ENCODE peak calls at places on chromosome 9, in seven cellular contexts. A, S, V, F, I, P and O are unnamed samples. For H3K9me3, the result is how much of the 10 kb centered on the place peaks cover.

GRCh38 chr9:16335788-16336580 is 534.5 kb downstream of the BNC2 start:
- DNase-seq in A (peak), S (peak), V (no peak), F (no peak), I (peak), P (peak), O (no peak)

GRCh38 chr9:6955251-6955921 is 197.6 kb downstream of the KDM4C start:
- DNase-seq in A (no peak), S (no peak), V (peak), F (no peak), I (no peak), P (peak), O (no peak)

GRCh38 chr9:99430301-99430700 is 208.2 kb downstream of the SEC61B start:
- DNase-seq in A (no peak), S (no peak), V (no peak), F (no peak), I (no peak), P (no peak), O (no peak)

GRCh38 chr9:30925635-30926034 is 1458.8 kb upstream of the ACO1 start:
- DNase-seq in A (no peak), S (no peak), V (no peak), F (no peak), I (no peak), P (no peak), O (no peak)

GRCh38 chr9:3464033-3464638 is 61.7 kb downstream of the RFX3 start:
- DNase-seq in A (no peak), S (no peak), V (no peak), F (no peak), I (no peak), P (no peak), O (no peak)

GRCh38 chr9:77751341-77752091 is 103.4 kb upstream of the GNA14 start:
- DNase-seq in A (no peak), S (peak), V (peak), F (peak), I (no peak), P (peak), O (peak)

GRCh38 chr9:18548456-18548855 is 74.5 kb downstream of the ADAMTSL1 start:
- DNase-seq in A (no peak), S (no peak), V (no peak), F (no peak), I (no peak), P (no peak), O (no peak)

GRCh38 chr9:33778700-33779351 is 16.5 kb upstream of the PRSS3 start:
- DNase-seq in A (no peak), S (peak), V (peak), F (peak), I (no peak), P (peak), O (peak)

GRCh38 chr9:90964101-90965020 is 162.7 kb downstream of the SYK start:
- DNase-seq in A (no peak), S (peak), V (no peak), F (peak), I (peak), P (peak), O (peak)

GRCh38 chr9:110303136-110303535 is 34.5 kb downstream of the TXNDC8 start:
- DNase-seq in A (no peak), S (no peak), V (no peak), F (no peak), I (no peak), P (peak), O (no peak)

GRCh38 chr9:75289332-75289731 is 201.0 kb downstream of the OSTF1 start:
- DNase-seq in A (no peak), S (no peak), V (no peak), F (no peak), I (no peak), P (no peak), O (no peak)

GRCh38 chr9:100595391-100596199 is 17.7 kb downstream of the CAVIN4 start:
- DNase-seq in A (no peak), S (no peak), V (peak), F (peak), I (no peak), P (peak), O (peak)

GRCh38 chr9:126842220-126842842 is 18.1 kb upstream of the ZBTB34 start:
- DNase-seq in A (no peak), S (no peak), V (no peak), F (no peak), I (no peak), P (no peak), O (no peak)

GRCh38 chr9:87447547-87448432 is 49.9 kb upstream of the DAPK1 start:
- DNase-seq in A (no peak), S (no peak), V (no peak), F (no peak), I (no peak), P (no peak), O (no peak)

GRCh38 chr9:35990155-35990554 is 32.2 kb upstream of the OR2S2 start:
- DNase-seq in A (no peak), S (no peak), V (no peak), F (no peak), I (no peak), P (no peak), O (no peak)

GRCh38 chr9:126228779-126229444 is 97.7 kb upstream of the MVB12B start:
- DNase-seq in A (peak), S (peak), V (peak), F (peak), I (peak), P (peak), O (peak)

GRCh38 chr9:70438341-70438924 is 24.0 kb upstream of the KLF9 start:
- DNase-seq in A (peak), S (peak), V (no peak), F (no peak), I (peak), P (peak), O (peak)

GRCh38 chr9:135664266-135664665 is 1.2 kb downstream of the LCN9 start:
- DNase-seq in A (no peak), S (no peak), V (no peak), F (no peak), I (no peak), P (no peak), O (no peak)

GRCh38 chr9:130302785-130303612 is 37.4 kb downstream of the HMCN2 start:
- DNase-seq in A (no peak), S (no peak), V (no peak), F (no peak), I (peak), P (no peak), O (no peak)

GRCh38 chr9:12629091-12629490 is 64.1 kb upstream of the TYRP1 start:
- DNase-seq in A (no peak), S (no peak), V (no peak), F (no peak), I (no peak), P (no peak), O (no peak)

GRCh38 chr9:37380570-37380969 is 41.9 kb upstream of the GRHPR start:
- DNase-seq in A (no peak), S (no peak), V (no peak), F (no peak), I (no peak), P (no peak), O (no peak)

GRCh38 chr9:91308144-91308543 is 53.6 kb downstream of the AUH start:
- DNase-seq in A (no peak), S (no peak), V (no peak), F (no peak), I (no peak), P (no peak), O (no peak)

GRCh38 chr9:95363051-95363841 is 45.7 kb upstream of the FANCC start:
- DNase-seq in A (no peak), S (no peak), V (no peak), F (no peak), I (no peak), P (peak), O (no peak)

GRCh38 chr9:135061441-135061840 is 26.0 kb upstream of the OLFM1 start:
- DNase-seq in A (no peak), S (no peak), V (no peak), F (peak), I (no peak), P (no peak), O (no peak)

GRCh38 chr9:97924386-97924785 is 2.1 kb upstream of the TRMO start:
- DNase-seq in A (no peak), S (no peak), V (no peak), F (no peak), I (no peak), P (no peak), O (no peak)

GRCh38 chr9:10387282-10387681 is 225.5 kb downstream of the PTPRD start:
- DNase-seq in A (no peak), S (no peak), V (no peak), F (peak), I (no peak), P (no peak), O (no peak)

GRCh38 chr9:129583308-129584038 is 37.4 kb downstream of the C9orf50 start:
- DNase-seq in A (no peak), S (no peak), V (no peak), F (no peak), I (no peak), P (no peak), O (no peak)

GRCh38 chr9:106962615-106963363 is 99.8 kb downstream of the ZNF462 start:
- DNase-seq in A (no peak), S (peak), V (no peak), F (no peak), I (peak), P (no peak), O (no peak)
- H3K27ac ChIP-seq in A (peak), S (no peak), V (no peak), F (peak), I (no peak), P (no peak), O (no peak)

GRCh38 chr9:21967707-21968106 is 26.5 kb downstream of the CDKN2A start:
- DNase-seq in A (no peak), S (no peak), V (peak), F (peak), I (no peak), P (no peak), O (no peak)

GRCh38 chr9:21968331-21969010 is 25.7 kb downstream of the CDKN2A start:
- DNase-seq in A (no peak), S (no peak), V (peak), F (peak), I (no peak), P (peak), O (no peak)

GRCh38 chr9:21966140-21966851 is 27.9 kb downstream of the CDKN2A start:
- DNase-seq in A (no peak), S (no peak), V (no peak), F (peak), I (no peak), P (no peak), O (no peak)

GRCh38 chr9:21965401-21965951 is 28.7 kb downstream of the CDKN2A start:
- DNase-seq in A (no peak), S (no peak), V (peak), F (peak), I (peak), P (peak), O (peak)

GRCh38 chr9:21967169-21967568 is 27.0 kb downstream of the CDKN2A start:
- DNase-seq in A (no peak), S (no peak), V (no peak), F (peak), I (no peak), P (no peak), O (no peak)
- H3K9me3 ChIP-seq in A (under half), S (under half), V (under half), F (under half), I (under half), P (under half), O (under half)

DNA sequence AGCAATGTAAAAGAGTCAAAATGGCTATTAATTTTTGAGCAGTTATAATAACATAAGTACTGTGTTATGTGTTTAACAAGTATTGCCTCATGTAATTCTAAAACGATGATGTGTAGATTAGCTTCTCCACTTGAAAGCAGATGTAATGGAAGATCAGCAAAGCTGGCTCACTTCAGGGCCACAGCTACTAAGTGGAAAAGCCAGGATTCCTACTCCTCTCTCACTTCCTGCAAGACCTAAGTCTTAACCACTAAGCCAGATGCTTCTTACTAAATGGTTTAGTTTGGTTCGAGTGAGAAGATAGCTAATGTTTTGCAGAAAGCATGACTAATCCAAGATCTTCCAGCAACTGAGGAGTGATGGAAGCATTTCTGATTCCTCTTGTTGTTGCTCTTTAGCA is 15.7 kb upstream of the TNC start:
- DNase-seq in A (no peak), S (no peak), V (no peak), F (no peak), I (no peak), P (no peak), O (no peak)
- H3K27ac ChIP-seq in A (no peak), S (no peak), V (no peak), F (no peak), I (no peak), P (no peak), O (no peak)

GRCh38 chr9:94127806-94128205 is 43.5 kb downstream of the PTPDC1 start:
- DNase-seq in A (no peak), S (no peak), V (no peak), F (no peak), I (no peak), P (no peak), O (peak)
- H3K9me3 ChIP-seq in A (under half), S (under half), V (under half), F (half or more), I (under half), P (under half), O (under half)

DNA sequence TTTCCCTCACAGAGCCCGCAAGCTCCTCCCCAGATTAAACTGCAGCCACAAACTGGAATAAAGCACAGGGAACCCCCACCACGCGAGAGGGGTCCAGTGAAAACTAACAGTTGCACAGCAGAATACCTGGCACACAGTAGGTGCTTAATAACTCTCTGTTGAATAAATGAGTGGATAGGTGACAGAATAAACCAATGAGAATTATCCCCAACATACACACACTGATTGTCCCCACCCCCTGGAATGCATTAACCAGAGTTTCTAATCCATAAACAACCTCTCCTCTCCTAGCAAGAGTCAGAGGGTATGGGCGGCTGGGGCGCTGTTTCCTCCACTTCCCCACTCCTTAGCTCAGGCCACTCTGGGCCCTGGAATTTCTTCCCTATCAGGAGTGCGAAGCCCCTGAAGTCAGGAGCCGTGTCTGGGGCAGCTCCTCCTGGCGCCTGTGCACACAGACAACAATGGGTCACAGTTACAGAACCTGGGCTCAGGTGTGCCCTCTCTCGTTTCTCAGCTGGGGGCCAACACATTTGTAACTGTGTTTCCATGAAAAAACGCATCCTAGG is 27.6 kb downstream of the RAPGEF1 start:
- DNase-seq in A (no peak), S (no peak), V (no peak), F (no peak), I (no peak), P (no peak), O (no peak)
- H3K27ac ChIP-seq in A (peak), S (no peak), V (no peak), F (no peak), I (peak), P (no peak), O (no peak)

DNA sequence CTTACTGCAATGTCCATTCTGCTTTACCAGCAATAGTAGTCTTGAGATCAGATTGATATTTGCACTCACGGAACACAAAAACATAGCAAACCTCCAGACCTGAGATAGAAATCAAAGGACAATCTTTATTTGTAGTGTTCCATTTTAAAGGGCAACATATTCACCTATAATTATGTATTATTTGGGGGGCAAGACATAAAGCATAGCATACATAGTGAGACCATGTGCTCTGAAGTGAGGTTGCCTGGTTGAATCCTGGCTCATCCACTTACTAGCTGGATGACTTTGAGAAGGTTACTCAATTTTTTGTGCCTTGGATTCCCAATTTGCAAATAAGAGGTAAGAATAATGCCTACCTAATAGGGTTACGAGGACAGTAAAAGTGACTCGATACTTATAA is at the start of gene OR1B1:
- DNase-seq in A (no peak), S (no peak), V (no peak), F (no peak), I (no peak), P (no peak), O (no peak)
- H3K9me3 ChIP-seq in A (under half), S (under half), V (under half), F (under half), I (under half), P (under half), O (under half)

GRCh38 chr9:120886490-120886967 is 9.5 kb upstream of the PHF19 start:
- DNase-seq in A (peak), S (no peak), V (no peak), F (no peak), I (peak), P (no peak), O (no peak)
- H3K27ac ChIP-seq in A (peak), S (peak), V (no peak), F (no peak), I (peak), P (peak), O (no peak)